ENCODE peak calls at places on chromosome 11, in seven cellular contexts. One of them, this sample, is unnamed.

GRCh38 chr11:24239016-24239720 is 257.7 kb upstream of the LUZP2 start:
- DNase-seq in dorsolateral prefrontal cortex: no peak
- DNase-seq in transverse colon: no peak
- DNase-seq in spleen: no peak
- DNase-seq in thoracic aorta: no peak
- DNase-seq in neuronal stem cell: no peak
- DNase-seq in coronary artery: no peak
- DNase-seq in this sample: no peak

GRCh38 chr11:57294225-57295131 is 30.3 kb downstream of the TNKS1BP1 start:
- DNase-seq in transverse colon: peak
- DNase-seq in neuronal stem cell: no peak
- DNase-seq in dorsolateral prefrontal cortex: no peak
- DNase-seq in coronary artery: no peak
- DNase-seq in spleen: no peak
- DNase-seq in thoracic aorta: no peak
- DNase-seq in this sample: no peak

GRCh38 chr11:635945-636510 is 1.0 kb upstream of the DRD4 start:
- DNase-seq in dorsolateral prefrontal cortex: no peak
- DNase-seq in coronary artery: no peak
- DNase-seq in transverse colon: no peak
- DNase-seq in neuronal stem cell: no peak
- DNase-seq in thoracic aorta: no peak
- DNase-seq in spleen: no peak
- DNase-seq in this sample: no peak

GRCh38 chr11:9459573-9460321 is 1.1 kb upstream of the ZNF143 start:
- DNase-seq in thoracic aorta: no peak
- DNase-seq in transverse colon: peak
- DNase-seq in coronary artery: no peak
- DNase-seq in dorsolateral prefrontal cortex: no peak
- DNase-seq in neuronal stem cell: peak
- DNase-seq in spleen: peak
- DNase-seq in this sample: no peak

GRCh38 chr11:76524919-76525318 is 80.1 kb downstream of the EMSY start:
- DNase-seq in neuronal stem cell: no peak
- DNase-seq in transverse colon: no peak
- DNase-seq in thoracic aorta: peak
- DNase-seq in coronary artery: no peak
- DNase-seq in spleen: no peak
- DNase-seq in dorsolateral prefrontal cortex: no peak
- DNase-seq in this sample: no peak

GRCh38 chr11:5235364-5236095 is 1.2 kb upstream of the HBD start:
- DNase-seq in spleen: no peak
- DNase-seq in dorsolateral prefrontal cortex: no peak
- DNase-seq in transverse colon: no peak
- DNase-seq in neuronal stem cell: no peak
- DNase-seq in coronary artery: no peak
- DNase-seq in thoracic aorta: no peak
- DNase-seq in this sample: no peak

GRCh38 chr11:131331546-131331945 is 38.9 kb upstream of the NTM start:
- DNase-seq in dorsolateral prefrontal cortex: no peak
- DNase-seq in coronary artery: no peak
- DNase-seq in transverse colon: no peak
- DNase-seq in thoracic aorta: no peak
- DNase-seq in spleen: no peak
- DNase-seq in neuronal stem cell: no peak
- DNase-seq in this sample: no peak

GRCh38 chr11:17766590-17766989 is 32.0 kb downstream of the KCNC1 start:
- DNase-seq in neuronal stem cell: no peak
- DNase-seq in dorsolateral prefrontal cortex: peak
- DNase-seq in transverse colon: no peak
- DNase-seq in spleen: peak
- DNase-seq in coronary artery: no peak
- DNase-seq in thoracic aorta: no peak
- DNase-seq in this sample: no peak

GRCh38 chr11:65078151-65078550 is 5.7 kb downstream of the CDCA5 start:
- DNase-seq in coronary artery: no peak
- DNase-seq in dorsolateral prefrontal cortex: no peak
- DNase-seq in thoracic aorta: no peak
- DNase-seq in neuronal stem cell: no peak
- DNase-seq in transverse colon: peak
- DNase-seq in spleen: peak
- DNase-seq in this sample: peak

GRCh38 chr11:104792861-104793260 is 105.4 kb downstream of the CASP12 start:
- DNase-seq in transverse colon: no peak
- DNase-seq in dorsolateral prefrontal cortex: no peak
- DNase-seq in neuronal stem cell: peak
- DNase-seq in coronary artery: no peak
- DNase-seq in thoracic aorta: no peak
- DNase-seq in spleen: no peak
- DNase-seq in this sample: no peak

GRCh38 chr11:22244986-22245592 is 52.2 kb downstream of the ANO5 start:
- DNase-seq in coronary artery: no peak
- DNase-seq in thoracic aorta: no peak
- DNase-seq in spleen: no peak
- DNase-seq in dorsolateral prefrontal cortex: no peak
- DNase-seq in transverse colon: peak
- DNase-seq in neuronal stem cell: peak
- DNase-seq in this sample: no peak

GRCh38 chr11:61004841-61005240 is 33.4 kb downstream of the CD6 start:
- DNase-seq in spleen: no peak
- DNase-seq in coronary artery: no peak
- DNase-seq in dorsolateral prefrontal cortex: no peak
- DNase-seq in thoracic aorta: no peak
- DNase-seq in transverse colon: no peak
- DNase-seq in neuronal stem cell: no peak
- DNase-seq in this sample: no peak

GRCh38 chr11:113018913-113019312 is 57.7 kb downstream of the NCAM1 start:
- DNase-seq in neuronal stem cell: no peak
- DNase-seq in coronary artery: no peak
- DNase-seq in dorsolateral prefrontal cortex: no peak
- DNase-seq in transverse colon: no peak
- DNase-seq in thoracic aorta: no peak
- DNase-seq in spleen: no peak
- DNase-seq in this sample: no peak

GRCh38 chr11:116647305-116648080 is 125.3 kb downstream of the BUD13 start:
- DNase-seq in neuronal stem cell: no peak
- DNase-seq in coronary artery: peak
- DNase-seq in spleen: no peak
- DNase-seq in dorsolateral prefrontal cortex: no peak
- DNase-seq in transverse colon: no peak
- DNase-seq in thoracic aorta: no peak
- DNase-seq in this sample: no peak

DNA sequence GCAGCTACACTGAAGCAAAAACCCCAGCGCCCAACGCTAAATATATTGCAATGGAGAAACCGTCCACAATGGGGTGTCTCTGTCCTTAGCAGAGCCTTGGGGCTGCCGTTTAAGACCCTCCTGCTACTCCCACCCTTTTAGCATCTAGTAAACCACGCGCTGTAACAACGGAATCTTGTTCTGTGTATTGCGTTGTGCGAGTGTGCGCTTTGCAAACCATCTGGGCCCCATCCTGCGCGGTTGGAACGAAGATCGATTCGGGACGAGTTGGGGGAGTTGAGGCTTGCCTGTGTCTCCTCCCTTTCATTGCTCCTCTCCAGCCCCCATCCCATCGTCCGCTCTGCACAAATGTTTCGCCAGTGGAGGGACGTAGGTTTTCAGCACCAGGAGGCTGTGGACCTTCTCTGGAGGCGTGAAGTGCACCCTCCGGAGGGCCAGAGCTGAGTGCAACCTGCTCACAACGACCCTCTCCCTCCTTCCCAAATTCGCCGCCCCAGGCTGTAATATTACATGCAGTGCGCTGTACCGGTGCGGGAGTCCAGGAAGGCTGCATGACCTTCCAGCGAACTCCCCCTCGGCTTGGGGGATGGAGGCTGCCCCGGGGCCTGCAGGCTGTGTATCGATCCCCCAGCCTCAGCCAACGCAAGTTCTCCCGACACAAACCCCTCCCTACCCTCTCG is 1.6 kb upstream of the KMT2A start:
- DNase-seq in thoracic aorta: no peak
- DNase-seq in coronary artery: peak
- DNase-seq in transverse colon: peak
- DNase-seq in dorsolateral prefrontal cortex: peak
- DNase-seq in spleen: peak
- DNase-seq in neuronal stem cell: peak
- DNase-seq in this sample: peak
- H3K27ac ChIP-seq in thoracic aorta: peak
- H3K27ac ChIP-seq in coronary artery: no peak
- H3K27ac ChIP-seq in transverse colon: peak
- H3K27ac ChIP-seq in dorsolateral prefrontal cortex: peak
- H3K27ac ChIP-seq in spleen: peak
- H3K27ac ChIP-seq in neuronal stem cell: peak
- H3K27ac ChIP-seq in this sample: peak

GRCh38 chr11:96310236-96310635 is 32.8 kb downstream of the MAML2 start:
- DNase-seq in thoracic aorta: no peak
- DNase-seq in neuronal stem cell: no peak
- DNase-seq in spleen: no peak
- DNase-seq in coronary artery: no peak
- DNase-seq in transverse colon: no peak
- DNase-seq in dorsolateral prefrontal cortex: no peak
- DNase-seq in this sample: no peak

GRCh38 chr11:96307748-96308133 is 35.3 kb downstream of the MAML2 start:
- DNase-seq in transverse colon: no peak
- DNase-seq in neuronal stem cell: no peak
- DNase-seq in coronary artery: no peak
- DNase-seq in dorsolateral prefrontal cortex: no peak
- DNase-seq in thoracic aorta: no peak
- DNase-seq in spleen: no peak
- DNase-seq in this sample: no peak

GRCh38 chr11:96309001-96309642 is 33.9 kb downstream of the MAML2 start:
- DNase-seq in coronary artery: no peak
- DNase-seq in spleen: no peak
- DNase-seq in neuronal stem cell: no peak
- DNase-seq in thoracic aorta: no peak
- DNase-seq in transverse colon: no peak
- DNase-seq in dorsolateral prefrontal cortex: no peak
- DNase-seq in this sample: no peak

GRCh38 chr11:96311120-96311568 is 31.9 kb downstream of the MAML2 start:
- DNase-seq in transverse colon: no peak
- DNase-seq in neuronal stem cell: no peak
- DNase-seq in thoracic aorta: no peak
- DNase-seq in spleen: no peak
- DNase-seq in dorsolateral prefrontal cortex: no peak
- DNase-seq in coronary artery: no peak
- DNase-seq in this sample: no peak

DNA sequence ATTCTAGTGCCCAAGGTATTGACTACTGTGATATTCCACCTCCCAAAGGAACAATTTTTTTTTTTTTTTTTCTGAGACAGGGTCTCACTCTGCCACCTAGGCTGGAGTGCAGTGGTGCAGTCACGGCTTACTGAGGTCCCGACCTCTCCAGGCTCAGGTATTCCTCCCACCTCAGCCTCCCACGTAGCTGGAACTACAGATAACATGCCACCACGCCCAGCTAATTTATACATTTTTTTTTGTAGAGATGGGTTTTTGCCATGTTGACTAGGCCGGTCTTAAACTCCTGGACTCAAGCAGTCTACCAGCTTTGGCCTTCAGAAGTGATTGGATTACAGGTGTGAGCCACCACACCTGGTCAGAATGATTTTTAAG is 33.4 kb downstream of the MAML2 start:
- DNase-seq in coronary artery: no peak
- DNase-seq in neuronal stem cell: no peak
- DNase-seq in transverse colon: no peak
- DNase-seq in dorsolateral prefrontal cortex: no peak
- DNase-seq in thoracic aorta: no peak
- DNase-seq in spleen: no peak
- DNase-seq in this sample: no peak
- H3K4me3 ChIP-seq in coronary artery: no peak
- H3K4me3 ChIP-seq in neuronal stem cell: no peak
- H3K4me3 ChIP-seq in transverse colon: no peak
- H3K4me3 ChIP-seq in dorsolateral prefrontal cortex: no peak
- H3K4me3 ChIP-seq in thoracic aorta: no peak
- H3K4me3 ChIP-seq in spleen: no peak
- H3K4me3 ChIP-seq in this sample: no peak

GRCh38 chr11:132911186-132911585 is 621.1 kb downstream of the OPCML start:
- DNase-seq in coronary artery: no peak
- DNase-seq in dorsolateral prefrontal cortex: no peak
- DNase-seq in thoracic aorta: no peak
- DNase-seq in neuronal stem cell: no peak
- DNase-seq in spleen: no peak
- DNase-seq in transverse colon: no peak
- DNase-seq in this sample: no peak

GRCh38 chr11:132913295-132913694 is 619.0 kb downstream of the OPCML start:
- DNase-seq in transverse colon: no peak
- DNase-seq in neuronal stem cell: no peak
- DNase-seq in spleen: no peak
- DNase-seq in coronary artery: no peak
- DNase-seq in thoracic aorta: no peak
- DNase-seq in dorsolateral prefrontal cortex: no peak
- DNase-seq in this sample: no peak

GRCh38 chr11:132909016-132909606 is 623.2 kb downstream of the OPCML start:
- DNase-seq in neuronal stem cell: no peak
- DNase-seq in spleen: no peak
- DNase-seq in thoracic aorta: no peak
- DNase-seq in transverse colon: no peak
- DNase-seq in dorsolateral prefrontal cortex: no peak
- DNase-seq in coronary artery: no peak
- DNase-seq in this sample: no peak

GRCh38 chr11:132908017-132908810 is 624.1 kb downstream of the OPCML start:
- DNase-seq in neuronal stem cell: no peak
- DNase-seq in coronary artery: no peak
- DNase-seq in transverse colon: no peak
- DNase-seq in spleen: no peak
- DNase-seq in thoracic aorta: no peak
- DNase-seq in dorsolateral prefrontal cortex: no peak
- DNase-seq in this sample: no peak

DNA sequence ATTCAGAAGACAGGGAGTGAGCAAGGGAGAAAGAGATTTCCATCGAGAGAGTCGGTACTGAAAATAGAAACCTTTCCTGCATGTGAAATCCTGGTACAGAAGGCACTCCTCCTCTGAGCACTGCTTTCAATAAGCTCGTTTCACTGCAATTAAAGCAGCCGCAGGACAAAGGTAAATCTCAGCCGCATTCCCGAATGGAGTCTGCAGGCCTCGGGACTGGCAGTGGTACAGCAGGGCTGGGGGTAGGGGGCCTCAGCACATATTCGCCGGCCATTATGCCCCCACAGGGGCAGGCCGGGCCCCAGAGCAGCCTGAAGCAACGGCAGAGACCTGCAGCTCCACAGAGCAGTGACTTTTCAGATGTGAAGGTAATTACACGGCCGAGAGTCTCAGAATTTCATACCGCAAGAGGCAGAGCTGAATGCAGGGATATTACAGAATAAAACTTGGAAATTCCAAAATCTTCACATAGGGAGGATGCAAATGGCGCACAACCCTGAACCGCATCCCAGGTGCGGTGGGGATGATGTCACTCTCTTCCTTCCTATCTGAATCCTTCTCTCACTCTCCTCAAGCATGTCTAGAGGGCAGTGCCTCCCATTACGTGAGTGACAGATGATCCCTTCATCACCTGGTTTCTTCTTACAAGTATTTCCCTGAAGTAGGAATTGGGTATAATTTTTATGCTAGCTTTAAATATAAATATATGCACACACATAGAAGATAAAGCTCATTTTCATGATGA is 622.1 kb downstream of the OPCML start:
- DNase-seq in dorsolateral prefrontal cortex: no peak
- DNase-seq in thoracic aorta: no peak
- DNase-seq in neuronal stem cell: no peak
- DNase-seq in coronary artery: no peak
- DNase-seq in transverse colon: no peak
- DNase-seq in spleen: no peak
- DNase-seq in this sample: no peak
- H3K27ac ChIP-seq in dorsolateral prefrontal cortex: peak
- H3K27ac ChIP-seq in thoracic aorta: no peak
- H3K27ac ChIP-seq in neuronal stem cell: no peak
- H3K27ac ChIP-seq in coronary artery: no peak
- H3K27ac ChIP-seq in transverse colon: no peak
- H3K27ac ChIP-seq in spleen: no peak
- H3K27ac ChIP-seq in this sample: no peak

GRCh38 chr11:19714093-19714386 is 1.4 kb downstream of the NAV2 start:
- DNase-seq in dorsolateral prefrontal cortex: no peak
- DNase-seq in spleen: no peak
- DNase-seq in coronary artery: no peak
- DNase-seq in thoracic aorta: no peak
- DNase-seq in transverse colon: no peak
- DNase-seq in neuronal stem cell: no peak
- DNase-seq in this sample: no peak
- H3K4me3 ChIP-seq in dorsolateral prefrontal cortex: peak
- H3K4me3 ChIP-seq in spleen: peak
- H3K4me3 ChIP-seq in coronary artery: peak
- H3K4me3 ChIP-seq in thoracic aorta: peak
- H3K4me3 ChIP-seq in transverse colon: peak
- H3K4me3 ChIP-seq in neuronal stem cell: peak
- H3K4me3 ChIP-seq in this sample: peak